ENCODE peak calls at places on chromosomes 7 and 10, in nine cellular contexts. One of them, this sample, is unnamed.

GRCh38 chr10:43482319-43483078 is 45.6 kb downstream of the ZNF487 start:
- DNase-seq in esophagus squamous epithelium: no peak
- DNase-seq in uterus: no peak
- DNase-seq in body of pancreas: no peak
- DNase-seq in A549: no peak
- DNase-seq in IMR-90: no peak
- DNase-seq in stomach: no peak
- DNase-seq in H54: no peak
- DNase-seq in lower leg skin: no peak
- DNase-seq in this sample: no peak

GRCh38 chr10:129892571-129893045 is 71.5 kb downstream of the EBF3 start:
- DNase-seq in esophagus squamous epithelium: no peak
- DNase-seq in uterus: no peak
- DNase-seq in body of pancreas: no peak
- DNase-seq in A549: no peak
- DNase-seq in IMR-90: no peak
- DNase-seq in stomach: no peak
- DNase-seq in H54: no peak
- DNase-seq in lower leg skin: no peak
- DNase-seq in this sample: no peak

GRCh38 chr10:127889605-127890195 is 3.0 kb downstream of the CLRN3 start:
- DNase-seq in esophagus squamous epithelium: no peak
- DNase-seq in uterus: no peak
- DNase-seq in body of pancreas: no peak
- DNase-seq in A549: no peak
- DNase-seq in IMR-90: peak
- DNase-seq in stomach: no peak
- DNase-seq in H54: peak
- DNase-seq in lower leg skin: no peak
- DNase-seq in this sample: no peak

GRCh38 chr7:71735961-71736556 is 604.1 kb downstream of the GALNT17 start:
- DNase-seq in esophagus squamous epithelium: no peak
- DNase-seq in uterus: peak
- DNase-seq in body of pancreas: peak
- DNase-seq in A549: peak
- DNase-seq in IMR-90: peak
- DNase-seq in stomach: peak
- DNase-seq in H54: peak
- DNase-seq in lower leg skin: peak
- DNase-seq in this sample: peak

GRCh38 chr10:99832439-99832838 is 50.0 kb downstream of the ABCC2 start:
- DNase-seq in esophagus squamous epithelium: no peak
- DNase-seq in uterus: no peak
- DNase-seq in body of pancreas: no peak
- DNase-seq in A549: no peak
- DNase-seq in IMR-90: no peak
- DNase-seq in stomach: no peak
- DNase-seq in H54: no peak
- DNase-seq in lower leg skin: no peak
- DNase-seq in this sample: no peak

GRCh38 chr10:101291254-101292193 is 62.3 kb upstream of the LBX1 start:
- DNase-seq in esophagus squamous epithelium: no peak
- DNase-seq in uterus: peak
- DNase-seq in body of pancreas: peak
- DNase-seq in A549: peak
- DNase-seq in IMR-90: peak
- DNase-seq in stomach: peak
- DNase-seq in H54: no peak
- DNase-seq in lower leg skin: no peak
- DNase-seq in this sample: peak

GRCh38 chr10:4736608-4737007 is 89.4 kb upstream of the AKR1E2 start:
- DNase-seq in esophagus squamous epithelium: no peak
- DNase-seq in uterus: no peak
- DNase-seq in body of pancreas: no peak
- DNase-seq in A549: no peak
- DNase-seq in IMR-90: no peak
- DNase-seq in stomach: no peak
- DNase-seq in H54: no peak
- DNase-seq in lower leg skin: no peak
- DNase-seq in this sample: no peak

GRCh38 chr7:12583922-12584321 is 13.4 kb downstream of the SCIN start:
- DNase-seq in esophagus squamous epithelium: no peak
- DNase-seq in uterus: no peak
- DNase-seq in body of pancreas: no peak
- DNase-seq in A549: no peak
- DNase-seq in IMR-90: no peak
- DNase-seq in stomach: no peak
- DNase-seq in H54: no peak
- DNase-seq in lower leg skin: no peak
- DNase-seq in this sample: no peak

GRCh38 chr7:127514499-127514898 is 70.9 kb downstream of the GCC1 start:
- DNase-seq in esophagus squamous epithelium: no peak
- DNase-seq in uterus: no peak
- DNase-seq in body of pancreas: no peak
- DNase-seq in A549: peak
- DNase-seq in IMR-90: peak
- DNase-seq in stomach: no peak
- DNase-seq in H54: no peak
- DNase-seq in lower leg skin: no peak
- DNase-seq in this sample: no peak

GRCh38 chr10:96673318-96674099 is 46.8 kb downstream of the PIK3AP1 start:
- DNase-seq in esophagus squamous epithelium: peak
- DNase-seq in uterus: peak
- DNase-seq in body of pancreas: peak
- DNase-seq in A549: no peak
- DNase-seq in IMR-90: peak
- DNase-seq in stomach: no peak
- DNase-seq in H54: no peak
- DNase-seq in lower leg skin: peak
- DNase-seq in this sample: no peak

GRCh38 chr7:70569335-70569819 is 562.6 kb upstream of the GALNT17 start:
- DNase-seq in esophagus squamous epithelium: no peak
- DNase-seq in uterus: no peak
- DNase-seq in body of pancreas: no peak
- DNase-seq in A549: no peak
- DNase-seq in IMR-90: no peak
- DNase-seq in stomach: no peak
- DNase-seq in H54: no peak
- DNase-seq in lower leg skin: no peak
- DNase-seq in this sample: no peak

GRCh38 chr10:69742928-69743602 is 58.6 kb upstream of the COL13A1 start:
- DNase-seq in esophagus squamous epithelium: no peak
- DNase-seq in uterus: no peak
- DNase-seq in body of pancreas: peak
- DNase-seq in A549: no peak
- DNase-seq in IMR-90: peak
- DNase-seq in stomach: no peak
- DNase-seq in H54: peak
- DNase-seq in lower leg skin: no peak
- DNase-seq in this sample: peak

DNA sequence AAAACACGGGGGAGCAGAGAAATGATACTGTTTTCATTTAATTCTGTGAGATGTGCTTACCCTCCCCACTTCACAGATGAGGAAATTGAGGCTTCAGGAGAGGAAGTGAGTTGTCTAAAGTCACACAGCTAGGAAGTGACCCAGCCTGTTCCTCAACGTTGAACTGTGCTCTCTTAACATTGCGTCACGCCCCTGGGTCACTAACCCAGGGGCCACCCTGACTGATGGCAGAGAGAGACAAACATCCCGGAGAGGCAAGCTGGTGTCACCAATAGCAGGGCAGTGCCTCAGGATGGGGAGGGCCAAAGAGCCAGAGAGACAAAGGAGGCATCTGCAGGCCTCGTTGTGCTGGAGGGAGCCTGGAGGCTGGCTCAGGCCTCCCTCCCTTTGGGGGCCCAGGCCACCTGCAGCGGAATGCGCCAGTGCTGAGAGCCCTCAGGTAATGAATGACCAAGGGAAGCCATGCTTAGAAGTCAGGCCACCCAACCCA is 81.4 kb downstream of the C10orf105 start:
- DNase-seq in esophagus squamous epithelium: no peak
- DNase-seq in uterus: no peak
- DNase-seq in body of pancreas: no peak
- DNase-seq in A549: no peak
- DNase-seq in IMR-90: no peak
- DNase-seq in stomach: peak
- DNase-seq in H54: no peak
- DNase-seq in lower leg skin: no peak
- DNase-seq in this sample: peak
- TF ChIP-seq POLR2A in esophagus squamous epithelium: no peak
- TF ChIP-seq POLR2A in uterus: no peak
- TF ChIP-seq POLR2A in body of pancreas: no peak
- TF ChIP-seq POLR2A in A549: no peak
- TF ChIP-seq POLR2A in IMR-90: no peak
- TF ChIP-seq POLR2A in stomach: no peak
- TF ChIP-seq POLR2A in H54: no peak
- TF ChIP-seq POLR2A in lower leg skin: no peak
- TF ChIP-seq POLR2A in this sample: no peak

DNA sequence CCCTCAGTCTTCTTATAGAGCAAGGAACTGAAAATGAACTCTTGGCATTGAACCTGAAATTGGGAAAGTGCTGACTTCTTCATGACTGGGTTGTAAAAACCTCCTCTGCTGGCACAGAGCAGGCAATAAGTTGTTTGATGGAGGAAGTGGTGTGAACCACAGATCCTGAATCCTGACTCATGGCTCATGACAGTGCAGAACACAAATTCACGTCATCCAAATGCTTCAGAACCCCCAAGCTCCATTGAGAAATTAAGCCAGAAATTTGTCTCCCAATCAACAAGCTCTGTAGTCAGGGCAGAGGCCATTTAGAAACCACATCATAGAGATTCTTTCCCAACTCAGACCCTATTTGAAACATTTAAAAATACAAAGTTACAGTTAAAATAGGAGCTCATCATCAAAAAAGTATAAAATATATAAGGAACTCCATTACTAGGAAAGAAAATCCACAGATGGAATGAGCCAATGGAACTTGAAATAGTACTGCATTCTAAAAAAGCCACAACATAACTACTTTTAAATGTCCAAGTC is 10.3 kb upstream of the STK17A start:
- DNase-seq in esophagus squamous epithelium: no peak
- DNase-seq in uterus: no peak
- DNase-seq in body of pancreas: no peak
- DNase-seq in A549: peak
- DNase-seq in IMR-90: peak
- DNase-seq in stomach: no peak
- DNase-seq in H54: peak
- DNase-seq in lower leg skin: peak
- DNase-seq in this sample: peak
- TF ChIP-seq POLR2A in esophagus squamous epithelium: no peak
- TF ChIP-seq POLR2A in uterus: no peak
- TF ChIP-seq POLR2A in body of pancreas: no peak
- TF ChIP-seq POLR2A in A549: no peak
- TF ChIP-seq POLR2A in IMR-90: no peak
- TF ChIP-seq POLR2A in stomach: no peak
- TF ChIP-seq POLR2A in H54: no peak
- TF ChIP-seq POLR2A in lower leg skin: no peak
- TF ChIP-seq POLR2A in this sample: no peak

DNA sequence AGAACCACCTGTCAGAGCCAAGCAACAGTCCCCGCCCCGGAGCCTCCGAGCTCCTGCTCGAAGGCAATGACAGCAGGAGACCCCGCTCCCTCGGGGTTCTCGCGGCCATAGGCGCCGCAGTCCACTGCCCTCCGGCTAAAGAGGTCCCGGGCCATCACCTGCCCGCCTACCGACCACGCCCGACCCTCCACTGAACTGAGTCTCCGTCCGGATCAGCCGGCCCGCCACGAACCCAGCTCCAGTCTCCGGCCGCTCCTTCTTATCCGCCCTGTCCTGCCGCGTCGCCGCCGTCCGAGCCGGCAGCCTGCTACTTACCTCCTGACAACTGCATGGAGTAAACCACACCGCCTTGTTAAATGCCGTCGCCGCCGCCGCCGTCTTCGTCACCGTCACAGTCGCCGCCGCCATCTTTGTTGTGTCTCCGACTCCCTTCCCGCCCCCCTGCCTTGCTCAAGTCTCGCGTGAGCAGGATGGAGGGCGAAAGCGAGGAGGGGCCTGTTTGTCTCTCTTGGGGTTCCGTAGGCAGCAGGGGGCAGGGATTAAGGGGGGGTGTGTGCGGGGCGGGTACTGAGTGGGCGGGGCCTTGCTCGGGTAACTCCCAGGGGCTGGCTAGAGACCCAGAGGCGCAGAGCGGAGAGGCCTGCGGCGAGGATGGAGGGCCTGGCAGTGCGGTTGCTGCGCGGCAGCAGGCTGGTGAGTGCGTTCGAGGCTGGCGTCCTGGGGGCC is at the start of the genes ACADSB and IKZF5:
- DNase-seq in esophagus squamous epithelium: peak
- DNase-seq in uterus: peak
- DNase-seq in body of pancreas: peak
- DNase-seq in A549: peak
- DNase-seq in IMR-90: peak
- DNase-seq in stomach: peak
- DNase-seq in H54: peak
- DNase-seq in lower leg skin: peak
- DNase-seq in this sample: peak
- TF ChIP-seq POLR2A in esophagus squamous epithelium: no peak
- TF ChIP-seq POLR2A in uterus: peak
- TF ChIP-seq POLR2A in body of pancreas: peak
- TF ChIP-seq POLR2A in A549: peak
- TF ChIP-seq POLR2A in IMR-90: peak
- TF ChIP-seq POLR2A in stomach: no peak
- TF ChIP-seq POLR2A in H54: peak
- TF ChIP-seq POLR2A in lower leg skin: no peak
- TF ChIP-seq POLR2A in this sample: peak

GRCh38 chr10:12045610-12046009 is 3.0 kb upstream of the UPF2 start:
- DNase-seq in esophagus squamous epithelium: no peak
- DNase-seq in uterus: no peak
- DNase-seq in body of pancreas: no peak
- DNase-seq in A549: no peak
- DNase-seq in IMR-90: no peak
- DNase-seq in stomach: no peak
- DNase-seq in H54: no peak
- DNase-seq in lower leg skin: no peak
- DNase-seq in this sample: no peak

GRCh38 chr10:12041766-12042408 is 722 bp downstream of the UPF2 start:
- DNase-seq in esophagus squamous epithelium: no peak
- DNase-seq in uterus: no peak
- DNase-seq in body of pancreas: peak
- DNase-seq in A549: peak
- DNase-seq in IMR-90: peak
- DNase-seq in stomach: no peak
- DNase-seq in H54: peak
- DNase-seq in lower leg skin: no peak
- DNase-seq in this sample: peak

GRCh38 chr10:12042797-12043651 is at the start of gene UPF2:
- DNase-seq in esophagus squamous epithelium: peak
- DNase-seq in uterus: peak
- DNase-seq in body of pancreas: peak
- DNase-seq in A549: peak
- DNase-seq in IMR-90: peak
- DNase-seq in stomach: peak
- DNase-seq in H54: peak
- DNase-seq in lower leg skin: peak
- DNase-seq in this sample: peak

GRCh38 chr10:12042409-12042796 is 206 bp downstream of the UPF2 start:
- DNase-seq in esophagus squamous epithelium: no peak
- DNase-seq in uterus: no peak
- DNase-seq in body of pancreas: peak
- DNase-seq in A549: peak
- DNase-seq in IMR-90: peak
- DNase-seq in stomach: peak
- DNase-seq in H54: peak
- DNase-seq in lower leg skin: peak
- DNase-seq in this sample: peak
- TF ChIP-seq POLR2A in esophagus squamous epithelium: no peak
- TF ChIP-seq POLR2A in uterus: peak
- TF ChIP-seq POLR2A in body of pancreas: peak
- TF ChIP-seq POLR2A in A549: peak
- TF ChIP-seq POLR2A in IMR-90: no peak
- TF ChIP-seq POLR2A in stomach: no peak
- TF ChIP-seq POLR2A in H54: peak
- TF ChIP-seq POLR2A in lower leg skin: no peak
- TF ChIP-seq POLR2A in this sample: peak

GRCh38 chr7:26186364-26187311 is 13.9 kb downstream of the HNRNPA2B1 start:
- DNase-seq in esophagus squamous epithelium: no peak
- DNase-seq in uterus: no peak
- DNase-seq in body of pancreas: no peak
- DNase-seq in A549: no peak
- DNase-seq in IMR-90: no peak
- DNase-seq in stomach: no peak
- DNase-seq in H54: no peak
- DNase-seq in lower leg skin: no peak
- DNase-seq in this sample: no peak
- TF ChIP-seq POLR2A in esophagus squamous epithelium: no peak
- TF ChIP-seq POLR2A in uterus: no peak
- TF ChIP-seq POLR2A in body of pancreas: no peak
- TF ChIP-seq POLR2A in A549: no peak
- TF ChIP-seq POLR2A in IMR-90: no peak
- TF ChIP-seq POLR2A in stomach: no peak
- TF ChIP-seq POLR2A in H54: no peak
- TF ChIP-seq POLR2A in lower leg skin: no peak
- TF ChIP-seq POLR2A in this sample: peak